ENCODE peak calls at places on chromosome 17, in four cellular contexts. One of them, this sample, is unnamed.

GRCh38 chr17:40857535-40857934 is 9.5 kb downstream of the KRT12 start:
- DNase-seq in H1: no peak
- DNase-seq in HepG2: no peak
- DNase-seq in K562: no peak
- DNase-seq in this sample: no peak

GRCh38 chr17:27810902-27811557 is 10.7 kb upstream of the NOS2 start:
- DNase-seq in H1: no peak
- DNase-seq in HepG2: no peak
- DNase-seq in K562: no peak
- DNase-seq in this sample: no peak

GRCh38 chr17:44900894-44901293 is 1.6 kb upstream of the EFTUD2 start:
- DNase-seq in H1: no peak
- DNase-seq in HepG2: no peak
- DNase-seq in K562: no peak
- DNase-seq in this sample: no peak

GRCh38 chr17:45956090-45956489 is 43.0 kb upstream of the STH start:
- DNase-seq in H1: no peak
- DNase-seq in HepG2: no peak
- DNase-seq in K562: no peak
- DNase-seq in this sample: no peak

GRCh38 chr17:17395885-17396284 is 80.9 kb upstream of the MED9 start:
- DNase-seq in H1: no peak
- DNase-seq in HepG2: no peak
- DNase-seq in K562: no peak
- DNase-seq in this sample: no peak

GRCh38 chr17:47717261-47717697 is 15.8 kb upstream of the TBX21 start:
- DNase-seq in H1: no peak
- DNase-seq in HepG2: no peak
- DNase-seq in K562: peak; percentile 69
- DNase-seq in this sample: no peak

GRCh38 chr17:17783825-17784598 is 52.8 kb downstream of the SREBF1 start:
- DNase-seq in H1: no peak
- DNase-seq in HepG2: no peak
- DNase-seq in K562: no peak
- DNase-seq in this sample: peak; percentile 17

GRCh38 chr17:491086-492014 is 138.7 kb upstream of the RPH3AL start:
- DNase-seq in H1: no peak
- DNase-seq in HepG2: peak; percentile 51
- DNase-seq in K562: peak; percentile 72
- DNase-seq in this sample: no peak

GRCh38 chr17:81210868-81211267 is 11.9 kb downstream of the CEP131 start:
- DNase-seq in H1: no peak
- DNase-seq in HepG2: no peak
- DNase-seq in K562: no peak
- DNase-seq in this sample: no peak

GRCh38 chr17:39167492-39167891 is 1.5 kb upstream of the ARL5C start:
- DNase-seq in H1: no peak
- DNase-seq in HepG2: no peak
- DNase-seq in K562: no peak
- DNase-seq in this sample: no peak

GRCh38 chr17:65583921-65584603 is 22.6 kb upstream of the AXIN2 start:
- DNase-seq in H1: no peak
- DNase-seq in HepG2: peak; percentile 71
- DNase-seq in K562: no peak
- DNase-seq in this sample: no peak

DNA sequence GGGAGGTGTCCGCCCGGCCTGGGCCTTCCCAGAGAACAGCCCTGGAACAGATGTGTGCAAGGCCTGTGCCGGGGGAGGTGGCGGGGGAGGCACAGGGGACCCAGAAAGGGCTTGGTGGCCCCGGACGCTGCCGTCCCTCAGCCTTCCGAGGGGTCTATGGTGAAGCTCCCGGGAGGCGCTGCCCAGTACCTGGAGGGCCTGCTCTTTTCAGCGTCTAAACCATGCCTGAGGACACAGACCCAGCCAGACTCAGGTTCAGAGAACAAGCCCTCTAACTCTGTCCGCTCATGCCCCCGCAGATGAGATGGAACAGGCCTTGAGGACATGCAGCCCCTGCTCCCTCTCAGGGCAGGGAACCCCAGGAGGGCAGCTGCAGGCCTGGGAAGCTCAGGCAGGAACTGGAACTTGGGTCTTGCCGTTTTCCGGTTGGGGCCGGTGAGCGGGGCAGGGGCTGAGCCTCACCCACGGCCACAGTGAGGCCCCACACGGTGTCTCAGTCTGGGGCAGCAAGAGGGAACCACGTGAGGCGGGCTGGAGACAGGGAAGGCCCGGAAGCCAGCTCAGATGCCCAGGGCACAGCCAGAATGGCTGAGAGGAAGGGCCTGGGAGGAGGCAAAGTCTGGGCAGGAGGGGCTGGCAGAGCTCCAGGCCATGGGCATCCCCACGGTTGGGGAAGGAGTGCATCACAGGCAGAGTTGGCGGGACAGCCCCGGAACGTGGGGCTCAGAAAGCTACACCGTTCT is 12.5 kb downstream of the SLC16A3 start:
- DNase-seq in H1: no peak
- DNase-seq in HepG2: peak; percentile 78
- DNase-seq in K562: no peak
- DNase-seq in this sample: no peak
- TF ChIP-seq POLR2AphosphoS5 in H1: no peak
- TF ChIP-seq POLR2AphosphoS5 in HepG2: peak; percentile 47
- TF ChIP-seq POLR2AphosphoS5 in K562: no peak
- TF ChIP-seq POLR2AphosphoS5 in this sample: peak; percentile 60

DNA sequence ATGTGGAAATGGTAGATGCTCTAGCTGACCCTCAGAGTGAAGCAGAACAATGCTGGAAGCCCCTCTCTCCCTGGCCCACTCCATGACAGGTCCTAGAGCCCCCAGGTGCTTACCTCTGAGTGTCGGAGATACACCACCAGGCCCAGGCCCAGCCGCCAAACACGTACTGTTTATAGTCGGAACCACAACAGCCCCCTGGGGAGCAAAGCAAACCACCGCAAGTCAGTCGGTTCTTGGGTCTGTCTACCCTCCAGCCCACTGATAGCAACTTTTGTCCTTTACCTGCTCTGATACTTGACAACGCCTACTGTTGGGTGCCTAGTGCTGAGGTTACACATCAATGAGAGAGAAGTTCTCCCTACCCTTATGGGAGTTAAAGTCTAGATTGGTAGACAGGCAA is 8.7 kb downstream of the FLOT2 start:
- DNase-seq in H1: no peak
- DNase-seq in HepG2: no peak
- DNase-seq in K562: no peak
- DNase-seq in this sample: no peak
- TF ChIP-seq EP300 in H1: no peak
- TF ChIP-seq EP300 in HepG2: no peak
- TF ChIP-seq EP300 in K562: no peak
- TF ChIP-seq EP300 in this sample: no peak

DNA sequence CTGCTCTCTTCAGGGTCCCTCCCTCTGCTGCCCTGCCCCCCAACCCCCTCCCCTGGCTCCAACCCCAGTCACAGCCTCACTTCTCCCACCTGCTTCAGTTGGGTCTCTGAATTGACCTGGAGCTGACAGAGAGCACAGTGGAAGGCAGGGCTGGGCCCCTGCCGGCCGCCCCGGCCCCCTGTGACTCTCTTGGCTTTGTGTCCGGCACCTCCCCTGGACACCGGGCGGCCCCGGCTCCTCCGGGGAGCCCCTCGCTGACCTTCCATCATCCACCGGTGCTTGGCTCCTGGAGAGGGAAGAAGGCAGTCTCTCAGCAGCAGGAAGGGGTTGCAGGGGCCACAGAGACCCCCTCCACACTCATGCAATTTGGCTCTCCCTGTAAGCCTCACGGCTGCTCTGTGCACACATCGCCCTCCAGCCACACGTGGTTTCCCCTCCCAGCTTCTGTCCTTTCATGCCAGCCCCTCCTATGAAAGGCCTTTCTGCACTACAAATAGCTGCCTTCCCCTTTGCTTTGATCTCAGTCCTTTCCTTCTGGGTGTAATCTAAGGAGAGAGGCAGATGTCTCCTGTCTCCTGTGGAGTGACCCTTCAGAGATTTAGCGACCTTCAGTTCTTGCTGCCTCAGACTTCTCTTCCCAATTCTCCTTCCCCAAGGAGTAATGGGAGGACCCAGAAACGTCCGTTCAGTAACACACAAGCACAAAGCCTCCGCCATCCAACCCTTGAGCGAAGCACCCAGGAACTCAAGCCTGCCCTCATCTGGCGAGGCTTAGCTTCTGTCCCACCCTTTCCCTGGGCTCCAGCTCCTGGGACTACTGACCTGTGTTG is 8.3 kb downstream of the NKIRAS2 start:
- DNase-seq in H1: no peak
- DNase-seq in HepG2: peak; percentile 79
- DNase-seq in K562: peak; percentile 51
- DNase-seq in this sample: no peak
- TF ChIP-seq BRCA1 in H1: no peak
- TF ChIP-seq BRCA1 in HepG2: no peak
- TF ChIP-seq BRCA1 in K562: no peak
- TF ChIP-seq BRCA1 in this sample: no peak

GRCh38 chr17:35051183-35051578 is 12.3 kb downstream of the RFFL start:
- DNase-seq in H1: no peak
- DNase-seq in HepG2: peak; percentile 81
- DNase-seq in K562: peak; percentile 13
- DNase-seq in this sample: no peak
- TF ChIP-seq POLR2AphosphoS5 in H1: no peak
- TF ChIP-seq POLR2AphosphoS5 in HepG2: no peak
- TF ChIP-seq POLR2AphosphoS5 in K562: no peak
- TF ChIP-seq POLR2AphosphoS5 in this sample: peak; percentile 20

DNA sequence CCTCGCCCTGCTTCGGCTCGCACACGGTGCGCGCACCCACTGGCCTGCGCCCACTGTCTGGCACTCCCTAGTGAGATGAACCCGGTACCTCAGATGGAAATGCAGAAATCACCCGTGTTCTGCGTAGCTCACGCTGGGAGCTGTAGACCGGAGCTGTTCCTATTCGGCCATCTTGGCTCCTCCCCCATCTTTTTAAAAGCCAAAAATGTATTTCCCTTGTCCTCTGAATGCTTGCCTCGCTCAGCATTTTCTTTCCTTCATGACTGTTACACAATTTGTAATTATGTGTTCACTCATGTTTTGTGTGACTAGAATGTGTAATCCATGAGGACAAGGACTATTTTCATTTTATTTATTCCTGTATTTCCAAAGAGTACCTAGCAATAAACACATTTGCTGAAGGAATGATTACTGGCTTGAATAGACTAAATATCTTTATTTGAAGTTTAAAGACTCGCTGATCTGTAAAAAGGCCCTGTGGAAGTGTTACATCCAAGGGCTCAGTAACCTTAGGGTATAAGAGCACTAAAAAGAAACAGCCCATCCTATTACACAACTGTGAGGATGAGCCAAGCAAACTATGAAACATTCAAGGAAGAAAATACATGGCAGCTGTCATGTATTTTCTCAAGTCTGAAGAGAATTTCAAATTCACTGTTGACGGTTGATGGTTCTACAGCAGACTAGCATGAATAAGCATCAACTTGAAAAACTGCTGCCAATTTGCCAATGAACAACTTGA is 192.7 kb downstream of the MYO1D start:
- DNase-seq in H1: no peak
- DNase-seq in HepG2: no peak
- DNase-seq in K562: no peak
- DNase-seq in this sample: no peak
- TF ChIP-seq EP300 in H1: no peak
- TF ChIP-seq EP300 in HepG2: no peak
- TF ChIP-seq EP300 in K562: no peak
- TF ChIP-seq EP300 in this sample: no peak

DNA sequence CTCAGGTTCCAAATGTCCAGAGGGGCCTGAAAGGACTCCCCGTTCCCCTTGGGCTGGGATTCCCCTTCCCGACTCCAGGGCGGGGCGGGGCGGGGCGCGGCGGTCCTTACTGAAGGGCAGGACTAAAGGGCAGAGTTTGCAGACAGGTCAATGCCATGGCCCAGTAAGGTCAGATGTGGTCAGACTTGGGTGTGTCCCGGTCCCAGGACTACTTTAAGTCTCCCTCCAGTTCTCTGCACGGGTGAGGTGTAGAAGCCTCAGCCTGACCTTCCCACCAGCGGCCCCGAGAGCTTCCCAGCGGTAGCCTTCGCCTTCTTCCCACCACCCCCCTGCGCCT is 505 bp downstream of the KDM6B start:
- DNase-seq in H1: no peak
- DNase-seq in HepG2: peak; percentile 64
- DNase-seq in K562: peak; percentile 35
- DNase-seq in this sample: no peak
- TF ChIP-seq BRCA1 in H1: no peak
- TF ChIP-seq BRCA1 in HepG2: no peak
- TF ChIP-seq BRCA1 in K562: no peak
- TF ChIP-seq BRCA1 in this sample: no peak

DNA sequence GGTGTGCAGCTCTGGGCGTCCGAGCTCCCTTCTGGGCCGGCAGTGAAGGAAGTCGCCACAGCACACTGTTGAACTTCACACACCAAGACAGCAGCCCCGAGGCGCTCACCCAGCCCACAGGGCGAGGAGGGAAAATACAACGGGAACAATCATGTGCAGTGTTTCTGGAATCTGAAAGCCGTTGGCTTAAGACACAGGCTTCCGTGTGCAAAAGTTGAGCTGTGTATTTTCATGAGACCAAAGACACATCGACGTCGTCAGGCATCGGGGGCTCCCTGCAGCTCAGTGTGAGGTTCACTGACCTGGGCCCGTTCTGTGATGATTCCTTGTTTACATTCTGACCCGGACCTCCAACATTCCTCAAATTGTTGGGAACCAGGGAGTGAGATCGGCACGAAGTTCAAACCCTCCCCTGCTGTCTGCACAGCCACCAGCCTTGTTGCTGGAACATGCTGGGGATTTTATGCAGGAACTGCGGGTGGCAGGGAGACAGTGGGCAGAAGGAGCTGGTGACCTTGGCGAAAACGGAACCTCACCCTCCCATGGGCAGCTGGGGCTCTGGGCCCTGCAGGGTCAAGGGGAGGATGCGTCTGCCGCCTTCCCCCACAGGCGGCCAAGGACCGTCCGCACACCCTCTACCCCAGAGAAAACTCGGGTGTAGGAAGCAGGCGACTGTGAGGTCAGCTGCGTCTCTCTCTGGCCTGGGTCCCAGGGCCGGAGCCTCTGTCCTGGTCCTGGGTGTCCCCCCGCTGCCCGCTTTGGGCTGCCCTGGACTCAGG is 72.2 kb downstream of the METRNL start:
- DNase-seq in H1: no peak
- DNase-seq in HepG2: peak; percentile 94
- DNase-seq in K562: no peak
- DNase-seq in this sample: no peak
- TF ChIP-seq POLR2AphosphoS5 in H1: no peak
- TF ChIP-seq POLR2AphosphoS5 in HepG2: peak; percentile 50
- TF ChIP-seq POLR2AphosphoS5 in K562: no peak
- TF ChIP-seq POLR2AphosphoS5 in this sample: no peak

This sample was measured in GM12878.